ENCODE peak calls at places on chromosomes 13 and 19, in six cellular contexts. One of them, this sample, is unnamed.

GRCh38 chr19:38634757-38635482 is 12.5 kb upstream of the ACTN4 start:
- DNase-seq in AG08396: peak
- DNase-seq in Right ventricle myocardium superior: peak
- DNase-seq in NCI-H524 treated with DMSO at 0.1 percent for 48 hours: peak
- DNase-seq in AG04450: peak
- DNase-seq in progenitor cell of endocrine pancreas: peak
- DNase-seq in this sample: peak

GRCh38 chr13:114130708-114131580 is 1.5 kb downstream of the RASA3 start:
- DNase-seq in AG08396: peak
- DNase-seq in Right ventricle myocardium superior: peak
- DNase-seq in NCI-H524 treated with DMSO at 0.1 percent for 48 hours: no peak
- DNase-seq in AG04450: peak
- DNase-seq in progenitor cell of endocrine pancreas: no peak
- DNase-seq in this sample: peak

GRCh38 chr19:45973564-45974338 is at the start of gene NOVA2:
- DNase-seq in AG08396: peak
- DNase-seq in Right ventricle myocardium superior: peak
- DNase-seq in NCI-H524 treated with DMSO at 0.1 percent for 48 hours: peak
- DNase-seq in AG04450: no peak
- DNase-seq in progenitor cell of endocrine pancreas: peak
- DNase-seq in this sample: peak

GRCh38 chr13:108270442-108270841 is 924 bp downstream of the TNFSF13B start:
- DNase-seq in AG08396: no peak
- DNase-seq in Right ventricle myocardium superior: no peak
- DNase-seq in NCI-H524 treated with DMSO at 0.1 percent for 48 hours: no peak
- DNase-seq in AG04450: no peak
- DNase-seq in progenitor cell of endocrine pancreas: no peak
- DNase-seq in this sample: no peak

GRCh38 chr13:71169125-71169524 is 697.9 kb downstream of the DACH1 start:
- DNase-seq in AG08396: no peak
- DNase-seq in Right ventricle myocardium superior: no peak
- DNase-seq in NCI-H524 treated with DMSO at 0.1 percent for 48 hours: peak
- DNase-seq in AG04450: no peak
- DNase-seq in progenitor cell of endocrine pancreas: no peak
- DNase-seq in this sample: no peak

GRCh38 chr13:28574617-28575142 is 79.8 kb upstream of the FLT1 start:
- DNase-seq in AG08396: peak
- DNase-seq in Right ventricle myocardium superior: no peak
- DNase-seq in NCI-H524 treated with DMSO at 0.1 percent for 48 hours: no peak
- DNase-seq in AG04450: peak
- DNase-seq in progenitor cell of endocrine pancreas: no peak
- DNase-seq in this sample: no peak

GRCh38 chr13:103883152-103883551 is 816.9 kb upstream of the SLC10A2 start:
- DNase-seq in AG08396: peak
- DNase-seq in Right ventricle myocardium superior: peak
- DNase-seq in NCI-H524 treated with DMSO at 0.1 percent for 48 hours: peak
- DNase-seq in AG04450: peak
- DNase-seq in progenitor cell of endocrine pancreas: peak
- DNase-seq in this sample: peak

GRCh38 chr13:34201050-34201913 is 383.3 kb downstream of the RFC3 start:
- DNase-seq in AG08396: no peak
- DNase-seq in Right ventricle myocardium superior: no peak
- DNase-seq in NCI-H524 treated with DMSO at 0.1 percent for 48 hours: no peak
- DNase-seq in AG04450: peak
- DNase-seq in progenitor cell of endocrine pancreas: no peak
- DNase-seq in this sample: no peak

GRCh38 chr19:43765109-43765876 is 10.5 kb upstream of the SMG9 start:
- DNase-seq in AG08396: peak
- DNase-seq in Right ventricle myocardium superior: peak
- DNase-seq in NCI-H524 treated with DMSO at 0.1 percent for 48 hours: no peak
- DNase-seq in AG04450: peak
- DNase-seq in progenitor cell of endocrine pancreas: no peak
- DNase-seq in this sample: no peak

GRCh38 chr19:34493038-34493648 is 11.6 kb downstream of the WTIP start:
- DNase-seq in AG08396: no peak
- DNase-seq in Right ventricle myocardium superior: no peak
- DNase-seq in NCI-H524 treated with DMSO at 0.1 percent for 48 hours: no peak
- DNase-seq in AG04450: no peak
- DNase-seq in progenitor cell of endocrine pancreas: no peak
- DNase-seq in this sample: no peak

GRCh38 chr13:72195044-72195704 is 328.2 kb upstream of the DACH1 start:
- DNase-seq in AG08396: no peak
- DNase-seq in Right ventricle myocardium superior: no peak
- DNase-seq in NCI-H524 treated with DMSO at 0.1 percent for 48 hours: no peak
- DNase-seq in AG04450: no peak
- DNase-seq in progenitor cell of endocrine pancreas: no peak
- DNase-seq in this sample: no peak

GRCh38 chr19:6529351-6529750 is 1.5 kb upstream of the TNFSF9 start:
- DNase-seq in AG08396: no peak
- DNase-seq in Right ventricle myocardium superior: no peak
- DNase-seq in NCI-H524 treated with DMSO at 0.1 percent for 48 hours: no peak
- DNase-seq in AG04450: no peak
- DNase-seq in progenitor cell of endocrine pancreas: no peak
- DNase-seq in this sample: no peak

GRCh38 chr19:12364391-12365093 is 941 bp downstream of the ZNF442 start:
- DNase-seq in AG08396: peak
- DNase-seq in Right ventricle myocardium superior: peak
- DNase-seq in NCI-H524 treated with DMSO at 0.1 percent for 48 hours: no peak
- DNase-seq in AG04450: no peak
- DNase-seq in progenitor cell of endocrine pancreas: no peak
- DNase-seq in this sample: peak

GRCh38 chr19:16447015-16447384 is 24.8 kb downstream of the EPS15L1 start:
- DNase-seq in AG08396: peak
- DNase-seq in Right ventricle myocardium superior: peak
- DNase-seq in NCI-H524 treated with DMSO at 0.1 percent for 48 hours: no peak
- DNase-seq in AG04450: peak
- DNase-seq in progenitor cell of endocrine pancreas: no peak
- DNase-seq in this sample: no peak

GRCh38 chr13:79989251-79989661 is 351.7 kb downstream of the SPRY2 start:
- DNase-seq in AG08396: no peak
- DNase-seq in Right ventricle myocardium superior: no peak
- DNase-seq in NCI-H524 treated with DMSO at 0.1 percent for 48 hours: no peak
- DNase-seq in AG04450: no peak
- DNase-seq in progenitor cell of endocrine pancreas: no peak
- DNase-seq in this sample: no peak

GRCh38 chr19:5145521-5146511 is 176.9 kb downstream of the KDM4B start:
- DNase-seq in AG08396: no peak
- DNase-seq in Right ventricle myocardium superior: peak
- DNase-seq in NCI-H524 treated with DMSO at 0.1 percent for 48 hours: no peak
- DNase-seq in AG04450: no peak
- DNase-seq in progenitor cell of endocrine pancreas: no peak
- DNase-seq in this sample: no peak

GRCh38 chr19:17289489-17289888 is 7.8 kb downstream of the ANKLE1 start:
- DNase-seq in AG08396: peak
- DNase-seq in Right ventricle myocardium superior: peak
- DNase-seq in NCI-H524 treated with DMSO at 0.1 percent for 48 hours: no peak
- DNase-seq in AG04450: peak
- DNase-seq in progenitor cell of endocrine pancreas: peak
- DNase-seq in this sample: peak

GRCh38 chr19:10183926-10184325 is 10.8 kb downstream of the DNMT1 start:
- DNase-seq in AG08396: no peak
- DNase-seq in Right ventricle myocardium superior: no peak
- DNase-seq in NCI-H524 treated with DMSO at 0.1 percent for 48 hours: no peak
- DNase-seq in AG04450: no peak
- DNase-seq in progenitor cell of endocrine pancreas: no peak
- DNase-seq in this sample: no peak

GRCh38 chr13:21730186-21730880 is 59.5 kb downstream of the FGF9 start:
- DNase-seq in AG08396: no peak
- DNase-seq in Right ventricle myocardium superior: no peak
- DNase-seq in NCI-H524 treated with DMSO at 0.1 percent for 48 hours: no peak
- DNase-seq in AG04450: no peak
- DNase-seq in progenitor cell of endocrine pancreas: no peak
- DNase-seq in this sample: no peak

GRCh38 chr13:29591310-29591709 is 4.2 kb downstream of the SLC7A1 start:
- DNase-seq in AG08396: no peak
- DNase-seq in Right ventricle myocardium superior: no peak
- DNase-seq in NCI-H524 treated with DMSO at 0.1 percent for 48 hours: no peak
- DNase-seq in AG04450: no peak
- DNase-seq in progenitor cell of endocrine pancreas: no peak
- DNase-seq in this sample: no peak

GRCh38 chr19:49585023-49585422 is 3.9 kb downstream of the PRRG2 start:
- DNase-seq in AG08396: no peak
- DNase-seq in Right ventricle myocardium superior: no peak
- DNase-seq in NCI-H524 treated with DMSO at 0.1 percent for 48 hours: no peak
- DNase-seq in AG04450: no peak
- DNase-seq in progenitor cell of endocrine pancreas: peak
- DNase-seq in this sample: peak

GRCh38 chr13:30787747-30788535 is 52.6 kb downstream of the ALOX5AP start:
- DNase-seq in AG08396: no peak
- DNase-seq in Right ventricle myocardium superior: no peak
- DNase-seq in NCI-H524 treated with DMSO at 0.1 percent for 48 hours: no peak
- DNase-seq in AG04450: no peak
- DNase-seq in progenitor cell of endocrine pancreas: no peak
- DNase-seq in this sample: no peak

GRCh38 chr19:290539-291521 is at the start of gene PLPP2:
- DNase-seq in AG08396: peak
- DNase-seq in Right ventricle myocardium superior: peak
- DNase-seq in NCI-H524 treated with DMSO at 0.1 percent for 48 hours: no peak
- DNase-seq in AG04450: no peak
- DNase-seq in progenitor cell of endocrine pancreas: peak
- DNase-seq in this sample: no peak

GRCh38 chr19:18349524-18350128 is 9.2 kb downstream of the PGPEP1 start:
- DNase-seq in AG08396: peak
- DNase-seq in Right ventricle myocardium superior: peak
- DNase-seq in NCI-H524 treated with DMSO at 0.1 percent for 48 hours: no peak
- DNase-seq in AG04450: no peak
- DNase-seq in progenitor cell of endocrine pancreas: no peak
- DNase-seq in this sample: peak

GRCh38 chr13:27442071-27442647 is 8.2 kb downstream of the MTIF3 start:
- DNase-seq in AG08396: no peak
- DNase-seq in Right ventricle myocardium superior: no peak
- DNase-seq in NCI-H524 treated with DMSO at 0.1 percent for 48 hours: no peak
- DNase-seq in AG04450: no peak
- DNase-seq in progenitor cell of endocrine pancreas: no peak
- DNase-seq in this sample: no peak

GRCh38 chr13:55653497-55653896 is 1487.2 kb upstream of the PRR20A start:
- DNase-seq in AG08396: no peak
- DNase-seq in Right ventricle myocardium superior: no peak
- DNase-seq in NCI-H524 treated with DMSO at 0.1 percent for 48 hours: peak
- DNase-seq in AG04450: no peak
- DNase-seq in progenitor cell of endocrine pancreas: no peak
- DNase-seq in this sample: no peak

GRCh38 chr19:29630661-29631060 is 24.6 kb downstream of the POP4 start:
- DNase-seq in AG08396: peak
- DNase-seq in Right ventricle myocardium superior: no peak
- DNase-seq in NCI-H524 treated with DMSO at 0.1 percent for 48 hours: no peak
- DNase-seq in AG04450: no peak
- DNase-seq in progenitor cell of endocrine pancreas: no peak
- DNase-seq in this sample: no peak

GRCh38 chr19:48403606-48404005 is 10.1 kb downstream of the GRIN2D start:
- DNase-seq in AG08396: peak
- DNase-seq in Right ventricle myocardium superior: peak
- DNase-seq in NCI-H524 treated with DMSO at 0.1 percent for 48 hours: peak
- DNase-seq in AG04450: no peak
- DNase-seq in progenitor cell of endocrine pancreas: no peak
- DNase-seq in this sample: no peak

GRCh38 chr13:87497426-87497825 is 173.7 kb upstream of the SLITRK5 start:
- DNase-seq in AG08396: no peak
- DNase-seq in Right ventricle myocardium superior: no peak
- DNase-seq in NCI-H524 treated with DMSO at 0.1 percent for 48 hours: no peak
- DNase-seq in AG04450: no peak
- DNase-seq in progenitor cell of endocrine pancreas: no peak
- DNase-seq in this sample: no peak

GRCh38 chr19:58572818-58573657 is at the start of gene MZF1:
- DNase-seq in AG08396: peak
- DNase-seq in Right ventricle myocardium superior: peak
- DNase-seq in NCI-H524 treated with DMSO at 0.1 percent for 48 hours: no peak
- DNase-seq in AG04450: peak
- DNase-seq in progenitor cell of endocrine pancreas: peak
- DNase-seq in this sample: peak

GRCh38 chr19:46288896-46289588 is 7.8 kb upstream of the HIF3A start:
- DNase-seq in AG08396: peak
- DNase-seq in Right ventricle myocardium superior: no peak
- DNase-seq in NCI-H524 treated with DMSO at 0.1 percent for 48 hours: no peak
- DNase-seq in AG04450: peak
- DNase-seq in progenitor cell of endocrine pancreas: no peak
- DNase-seq in this sample: no peak

GRCh38 chr19:2867025-2867991 is at the start of gene ZNF556:
- DNase-seq in AG08396: peak
- DNase-seq in Right ventricle myocardium superior: no peak
- DNase-seq in NCI-H524 treated with DMSO at 0.1 percent for 48 hours: peak
- DNase-seq in AG04450: no peak
- DNase-seq in progenitor cell of endocrine pancreas: no peak
- DNase-seq in this sample: no peak

GRCh38 chr13:57340878-57341277 is 173.9 kb downstream of the PRR20E start:
- DNase-seq in AG08396: no peak
- DNase-seq in Right ventricle myocardium superior: no peak
- DNase-seq in NCI-H524 treated with DMSO at 0.1 percent for 48 hours: no peak
- DNase-seq in AG04450: no peak
- DNase-seq in progenitor cell of endocrine pancreas: no peak
- DNase-seq in this sample: no peak

GRCh38 chr13:20633802-20634201 is 66.8 kb downstream of the IFT88 start:
- DNase-seq in AG08396: no peak
- DNase-seq in Right ventricle myocardium superior: no peak
- DNase-seq in NCI-H524 treated with DMSO at 0.1 percent for 48 hours: no peak
- DNase-seq in AG04450: no peak
- DNase-seq in progenitor cell of endocrine pancreas: no peak
- DNase-seq in this sample: no peak

GRCh38 chr13:91399189-91400093 is 1.0 kb downstream of the GPC5 start:
- DNase-seq in AG08396: no peak
- DNase-seq in Right ventricle myocardium superior: no peak
- DNase-seq in NCI-H524 treated with DMSO at 0.1 percent for 48 hours: no peak
- DNase-seq in AG04450: no peak
- DNase-seq in progenitor cell of endocrine pancreas: no peak
- DNase-seq in this sample: no peak

GRCh38 chr13:48730971-48731658 is 77.4 kb downstream of the CYSLTR2 start:
- DNase-seq in AG08396: no peak
- DNase-seq in Right ventricle myocardium superior: no peak
- DNase-seq in NCI-H524 treated with DMSO at 0.1 percent for 48 hours: no peak
- DNase-seq in AG04450: no peak
- DNase-seq in progenitor cell of endocrine pancreas: no peak
- DNase-seq in this sample: no peak

GRCh38 chr19:1752757-1753728 is at the start of gene ONECUT3:
- DNase-seq in AG08396: no peak
- DNase-seq in Right ventricle myocardium superior: no peak
- DNase-seq in NCI-H524 treated with DMSO at 0.1 percent for 48 hours: no peak
- DNase-seq in AG04450: no peak
- DNase-seq in progenitor cell of endocrine pancreas: peak
- DNase-seq in this sample: peak